ENCODE peak calls at places on chromosomes 1 and 21, in four cellular contexts. L is K562, W is HepG2, T is WTC11. V is an unnamed sample.

GRCh38 chr21:27590271-27590670 is 623.4 kb upstream of the ADAMTS5 start:
- DNase-seq in W (no peak), T (no peak), L (no peak), V (no peak)

GRCh38 chr1:103108525-103109150 is 316 bp upstream of the COL11A1 start:
- DNase-seq in W (no peak), L (no peak), T (peak; percentile 86), V (no peak)

GRCh38 chr21:15022608-15023261 is 42.1 kb downstream of the NRIP1 start:
- DNase-seq in W (no peak), T (no peak), L (no peak), V (no peak)

GRCh38 chr1:179586107-179586823 is 5.4 kb upstream of the TDRD5 start:
- DNase-seq in T (peak; percentile 76), W (no peak), L (peak; percentile 66), V (no peak)

GRCh38 chr1:42003433-42003832 is 84.7 kb upstream of the HIVEP3 start:
- DNase-seq in T (no peak), W (no peak), L (no peak), V (no peak)

GRCh38 chr1:89310976-89311375 is 38.3 kb upstream of the GBP5 start:
- DNase-seq in W (no peak), L (no peak), T (no peak), V (no peak)

GRCh38 chr1:85616011-85616705 is 35.6 kb downstream of the CCN1 start:
- DNase-seq in T (no peak), W (no peak), L (no peak), V (no peak)

GRCh38 chr1:69567847-69568434 is at the start of gene LRRC7:
- DNase-seq in T (peak; percentile 46), L (peak; percentile 26), W (no peak), V (no peak)

GRCh38 chr1:206524739-206525364 is 17.5 kb downstream of the RASSF5 start:
- DNase-seq in T (no peak), L (no peak), W (no peak), V (no peak)

GRCh38 chr1:59218521-59219236 is 78.2 kb upstream of the FGGY start:
- DNase-seq in T (no peak), W (peak; percentile 46), L (no peak), V (no peak)

DNA sequence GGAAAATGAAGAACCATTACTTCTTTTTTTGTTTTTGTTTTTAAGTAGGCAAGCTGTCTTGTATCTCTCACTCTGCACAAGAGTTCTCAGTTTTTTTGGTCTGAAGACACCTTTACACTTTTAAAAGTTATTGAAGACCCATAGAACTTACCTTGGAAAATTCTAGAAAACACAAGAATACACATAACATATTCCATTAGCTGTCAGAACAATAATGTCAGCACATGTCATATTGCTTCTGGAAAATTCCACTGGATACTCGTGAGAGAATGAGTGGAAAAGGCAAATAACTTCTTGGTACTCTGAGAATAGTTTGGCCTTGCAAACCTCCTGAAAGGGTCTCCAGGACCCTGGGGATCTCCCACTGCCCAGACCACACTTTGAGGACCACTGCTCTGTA is 4.8 kb downstream of the FBXO28 start:
- DNase-seq in L (no peak), T (no peak), W (no peak), V (no peak)
- TF ChIP-seq NR2C2 in L (no peak), T (no peak), W (no peak), V (no peak)

GRCh38 chr1:45974541-45975269 is 157.7 kb downstream of the PIK3R3 start:
- DNase-seq in T (no peak), W (peak; percentile 43), L (no peak), V (no peak)
- TF ChIP-seq NR2C2 in T (no peak), W (no peak), L (no peak), V (no peak)

DNA sequence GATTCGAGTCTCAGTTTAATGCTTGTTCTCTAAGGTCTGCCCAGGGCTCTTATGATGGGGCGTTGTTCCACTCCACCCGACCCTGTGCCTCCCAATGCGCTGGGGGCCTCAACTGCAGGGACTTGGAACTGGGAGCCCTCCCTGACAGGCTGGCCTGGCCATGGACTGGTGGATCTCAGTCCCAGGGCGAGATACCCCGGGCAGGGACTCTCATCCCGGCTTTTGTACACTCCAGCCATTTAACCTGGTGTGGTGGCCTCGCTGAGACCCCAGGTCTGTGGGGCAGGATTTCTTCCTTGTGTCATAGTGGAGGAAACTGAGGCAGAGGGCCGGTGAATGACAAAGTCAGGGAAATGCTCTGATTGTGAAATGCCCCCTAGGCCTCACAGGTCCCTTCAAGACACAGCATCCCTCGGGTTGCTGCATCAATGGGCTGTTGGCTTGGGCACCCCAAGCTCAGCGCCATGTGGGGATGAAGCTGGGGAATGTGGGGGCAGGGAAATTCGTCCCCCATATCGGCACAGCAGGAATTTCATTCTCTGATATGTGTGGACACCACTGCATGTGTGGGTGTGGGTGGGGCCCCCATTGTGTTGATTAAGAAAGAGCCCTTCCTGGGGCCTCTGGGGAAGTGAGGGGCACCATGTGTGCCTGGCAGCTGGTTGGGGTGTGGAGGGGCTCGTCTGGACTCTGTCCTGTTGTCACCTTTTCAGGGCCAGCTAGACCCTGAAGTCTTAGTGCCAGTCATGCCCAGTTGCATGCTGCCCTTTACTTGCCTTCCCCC is 19.9 kb upstream of the ZNF678 start:
- DNase-seq in T (no peak), W (no peak), L (no peak), V (no peak)
- TF ChIP-seq NR2C2 in T (no peak), W (no peak), L (no peak), V (no peak)

GRCh38 chr1:200706109-200706720 is 32.5 kb upstream of the CAMSAP2 start:
- DNase-seq in T (no peak), W (no peak), L (no peak), V (no peak)

GRCh38 chr1:200708161-200708560 is 30.5 kb upstream of the CAMSAP2 start:
- DNase-seq in L (no peak), T (no peak), W (no peak), V (no peak)

GRCh38 chr1:200707116-200707515 is 31.6 kb upstream of the CAMSAP2 start:
- DNase-seq in W (no peak), L (no peak), T (no peak), V (no peak)

GRCh38 chr1:200708769-200709168 is 29.9 kb upstream of the CAMSAP2 start:
- DNase-seq in W (no peak), L (peak; percentile 33), T (no peak), V (no peak)

DNA sequence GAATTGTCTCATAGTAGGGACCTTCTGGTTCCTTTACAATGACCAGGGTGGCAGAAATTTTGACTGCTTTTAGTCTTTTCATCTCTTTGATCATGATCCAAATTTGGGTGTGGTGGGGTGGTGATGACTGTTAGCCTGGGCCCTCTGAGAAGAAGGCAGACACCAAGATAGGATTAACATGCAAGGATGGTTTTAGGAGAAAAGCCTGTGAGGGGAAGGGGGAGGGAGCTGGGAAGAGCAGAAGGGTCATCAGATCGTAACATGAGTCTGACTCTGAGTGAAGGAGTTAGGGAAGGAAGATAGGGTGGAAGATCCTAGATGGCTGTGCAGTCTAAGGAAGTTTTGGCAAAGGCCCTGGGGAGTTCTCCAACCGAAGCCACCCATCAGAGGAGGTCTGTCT is 28.5 kb upstream of the CAMSAP2 start:
- DNase-seq in L (no peak), W (no peak), T (no peak), V (no peak)
- TF ChIP-seq NR2C2 in L (no peak), W (no peak), T (no peak), V (no peak)

DNA sequence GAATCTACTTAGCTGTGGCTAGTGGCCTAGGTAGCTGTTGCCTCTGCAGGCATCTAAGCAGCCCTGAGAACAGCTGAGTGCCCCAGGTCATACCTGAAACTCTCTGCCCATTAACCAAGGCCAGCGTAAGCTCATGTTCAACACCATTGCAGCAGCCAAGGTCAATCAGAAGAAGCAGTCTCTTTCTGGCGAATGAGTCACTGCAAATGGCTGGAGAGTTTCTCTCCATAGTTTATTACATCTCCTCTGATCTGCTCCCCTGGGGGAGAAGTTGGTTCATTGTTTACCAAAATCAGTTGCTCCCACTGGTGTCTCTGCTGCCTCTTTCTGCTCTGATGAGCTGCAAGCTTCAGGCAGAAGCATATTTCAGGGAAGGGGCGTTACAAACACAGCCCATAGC is 6.9 kb upstream of the BCL9 start:
- DNase-seq in L (no peak), W (peak; percentile 26), T (no peak), V (no peak)
- TF ChIP-seq NR2C2 in L (no peak), W (no peak), T (no peak), V (no peak)

GRCh38 chr1:43882763-43883162 is 50.8 kb upstream of the ARTN start:
- DNase-seq in L (no peak), T (no peak), W (no peak), V (no peak)

GRCh38 chr1:43881415-43881814 is 52.2 kb upstream of the ARTN start:
- DNase-seq in T (no peak), L (no peak), W (no peak), V (no peak)

GRCh38 chr1:43887748-43888147 is 45.9 kb upstream of the ARTN start:
- DNase-seq in T (no peak), L (no peak), W (no peak), V (no peak)

GRCh38 chr1:43883321-43883720 is 50.3 kb upstream of the ARTN start:
- DNase-seq in L (no peak), W (no peak), T (no peak), V (no peak)

DNA sequence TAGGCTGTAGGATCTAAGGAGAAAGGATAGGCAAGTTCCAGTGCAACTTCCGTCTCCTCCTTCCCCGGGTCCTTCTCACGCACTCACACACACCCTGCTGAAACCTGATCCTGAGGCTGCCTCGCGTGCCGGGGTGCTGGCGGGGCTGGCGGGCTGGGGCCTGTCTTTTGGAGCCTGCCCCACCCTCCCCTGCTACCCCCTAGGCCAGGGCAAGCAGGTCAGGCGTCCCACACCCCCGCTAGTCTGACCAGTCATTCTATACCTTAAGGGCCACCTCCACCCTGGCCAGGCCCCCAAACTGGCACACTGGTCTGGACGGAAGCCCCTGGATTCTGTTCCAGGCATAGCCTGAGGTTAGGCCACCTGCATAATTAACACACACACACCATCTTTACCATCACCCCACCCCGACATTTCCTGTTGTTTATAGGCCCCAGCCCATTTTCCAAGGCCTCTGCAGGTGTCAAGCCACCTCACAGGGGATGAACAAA is 48.2 kb upstream of the ARTN start:
- DNase-seq in T (peak; percentile 75), L (no peak), W (no peak), V (no peak)
- TF ChIP-seq NR2C2 in T (no peak), L (no peak), W (no peak), V (no peak)

GRCh38 chr1:12143631-12144155 is 23.1 kb upstream of the TNFRSF1B start:
- DNase-seq in L (no peak), T (no peak), W (no peak), V (no peak)
- TF ChIP-seq NR2C2 in L (no peak), T (no peak), W (no peak), V (no peak)

DNA sequence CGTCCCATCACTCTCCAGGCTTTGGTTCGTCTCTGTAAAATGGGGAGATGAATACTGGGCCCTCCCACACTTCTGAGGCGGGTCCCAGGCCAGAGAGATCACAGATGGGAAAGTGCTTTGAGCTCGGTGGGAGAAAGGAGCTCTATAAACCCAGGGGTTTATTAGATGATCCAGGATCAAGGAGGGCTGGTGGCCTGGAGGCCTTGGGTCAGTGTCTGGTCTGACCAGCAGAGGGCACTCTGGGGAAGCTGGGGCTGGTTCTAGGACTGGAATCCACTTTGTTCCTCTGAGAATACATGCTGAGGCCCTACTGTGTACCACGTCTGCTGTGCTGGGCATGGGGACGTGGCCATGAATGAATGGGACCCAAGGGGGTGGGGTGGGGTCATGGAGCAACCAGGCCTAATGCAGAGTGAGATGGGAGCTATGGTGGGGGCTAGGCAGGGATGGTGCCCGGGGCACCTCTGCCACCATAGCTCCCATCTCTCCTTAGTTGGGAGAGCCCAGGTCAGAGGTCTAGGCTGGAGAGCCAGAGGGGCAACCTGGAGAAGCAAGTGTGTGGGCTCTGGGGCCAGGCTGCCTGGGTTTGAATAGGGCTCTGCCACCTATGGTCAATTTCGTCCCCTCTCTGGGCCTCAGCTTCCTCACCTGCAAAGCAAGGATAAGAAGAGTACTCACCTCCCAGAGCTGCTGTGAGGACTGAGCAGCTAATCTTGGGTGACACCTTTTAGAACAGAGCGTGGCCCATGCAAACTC is 9.0 kb upstream of the FAM131C start:
- DNase-seq in L (peak; percentile 85), W (peak; percentile 53), T (peak; percentile 92), V (no peak)
- TF ChIP-seq NR2C2 in L (no peak), W (no peak), T (no peak), V (no peak)

GRCh38 chr1:10973552-10973951 is 38.9 kb upstream of the TARDBP start:
- DNase-seq in L (no peak), T (peak; percentile 64), W (no peak), V (no peak)
- TF ChIP-seq NR2C2 in L (no peak), T (no peak), W (no peak), V (no peak)

V was measured in GM12878.